ENCODE peak calls at places on chromosomes 3 and 15, in ten cellular contexts. R is cardiac fibroblast; W is gastrocnemius medialis; S is sigmoid colon; F is neural crest cell; K is CD8-positive, alpha-beta T cell; U is stomach; T is A549; X is AG09319; D is GM10248. I is an unnamed sample.
A peak's percentile ranks its signal among the peaks of the same experiment; 100 is the strongest.

GRCh38 chr15:22980189-22981136 is at the start of gene CYFIP1:
- DNase-seq in R (peak; percentile 80), W (peak; percentile 62), S (peak; percentile 93), F (peak; percentile 63), K (no peak), U (peak; percentile 87), T (peak; percentile 96), X (peak; percentile 58), D (peak; percentile 88), I (peak; percentile 75)

GRCh38 chr3:138796761-138797160 is 38.0 kb downstream of the PIK3CB start:
- DNase-seq in R (no peak), W (no peak), S (no peak), F (no peak), K (no peak), U (no peak), T (no peak), X (no peak), D (no peak), I (no peak)

GRCh38 chr3:32110233-32110760 is 3.9 kb downstream of the GPD1L start:
- DNase-seq in R (no peak), W (no peak), S (no peak), F (no peak), K (no peak), U (no peak), T (no peak), X (no peak), D (no peak), I (no peak)

GRCh38 chr15:41495736-41496599 is 2.3 kb downstream of the ITPKA start:
- DNase-seq in R (no peak), W (no peak), S (no peak), F (peak; percentile 13), K (no peak), U (peak; percentile 89), T (no peak), X (no peak), D (no peak), I (no peak)

GRCh38 chr15:51229907-51230328 is 108.5 kb downstream of the CYP19A1 start:
- DNase-seq in R (peak; percentile 62), W (no peak), S (no peak), F (peak; percentile 1), K (no peak), U (no peak), T (peak; percentile 19), X (peak; percentile 44), D (peak; percentile 33), I (no peak)

GRCh38 chr3:64741344-64741743 is 53.5 kb upstream of the ADAMTS9 start:
- DNase-seq in R (peak; percentile 63), W (peak; percentile 22), S (peak; percentile 85), F (no peak), K (no peak), U (no peak), T (no peak), X (no peak), D (no peak), I (no peak)

GRCh38 chr15:25179673-25180511 is 225.1 kb downstream of the SNRPN start:
- DNase-seq in R (no peak), W (no peak), S (peak; percentile 53), F (no peak), K (peak; percentile 1), U (peak; percentile 20), T (no peak), X (no peak), D (no peak), I (no peak)

GRCh38 chr3:52237659-52238172 is 1.2 kb downstream of the TWF2 start:
- DNase-seq in R (peak; percentile 87), W (peak; percentile 87), S (peak; percentile 97), F (no peak), K (no peak), U (peak; percentile 83), T (peak; percentile 92), X (no peak), D (no peak), I (peak; percentile 75)

GRCh38 chr15:48890375-48890972 is 12.5 kb downstream of the EID1 start:
- DNase-seq in R (no peak), W (no peak), S (no peak), F (no peak), K (no peak), U (no peak), T (no peak), X (no peak), D (no peak), I (no peak)

GRCh38 chr15:68559342-68560310 is 19.2 kb upstream of the CORO2B start:
- DNase-seq in R (peak; percentile 80), W (peak; percentile 33), S (peak; percentile 87), F (peak; percentile 91), K (peak; percentile 75), U (peak; percentile 80), T (peak; percentile 91), X (no peak), D (peak; percentile 88), I (peak; percentile 90)

GRCh38 chr15:55389276-55389631 is 18.9 kb downstream of the CCPG1 start:
- DNase-seq in R (peak; percentile 76), W (no peak), S (no peak), F (no peak), K (no peak), U (no peak), T (peak; percentile 33), X (no peak), D (no peak), I (no peak)

GRCh38 chr15:51369451-51369761 is 28.0 kb downstream of the GLDN start:
- DNase-seq in R (no peak), W (no peak), S (no peak), F (no peak), K (no peak), U (no peak), T (no peak), X (no peak), D (peak; percentile 47), I (no peak)

GRCh38 chr15:79595271-79595670 is 163.1 kb downstream of the MINAR1 start:
- DNase-seq in R (no peak), W (no peak), S (no peak), F (no peak), K (no peak), U (no peak), T (no peak), X (no peak), D (no peak), I (no peak)

DNA sequence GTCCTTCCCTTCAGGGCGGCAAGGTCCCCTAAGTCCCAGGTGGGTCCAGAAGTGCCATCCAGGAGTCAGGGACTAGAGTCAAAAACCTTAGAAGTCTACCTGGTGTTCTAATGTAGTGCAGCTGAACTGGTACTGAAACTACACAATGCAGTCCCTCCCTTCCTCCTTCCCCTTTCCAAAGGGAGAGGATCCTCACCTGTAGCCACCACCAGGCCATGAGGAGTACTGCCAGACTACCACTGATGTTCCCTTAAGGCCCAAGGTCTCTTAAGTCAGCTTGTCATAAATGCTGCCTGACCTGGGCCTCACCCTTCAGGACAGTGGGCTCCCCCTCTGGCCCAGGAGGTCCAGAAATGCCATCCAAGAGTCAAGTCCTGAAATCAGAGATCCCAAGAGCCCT is 98.9 kb downstream of the ULK4 start:
- DNase-seq in R (no peak), W (no peak), S (no peak), F (no peak), K (no peak), U (no peak), T (no peak), X (no peak), D (no peak), I (peak; percentile 18)
- TF ChIP-seq CTCF in R (peak; percentile 17), W (no peak), S (no peak), F (no peak), K (no peak), U (no peak), T (no peak), X (no peak), D (no peak), I (no peak)

GRCh38 chr15:60038111-60038521 is 34.0 kb downstream of the FOXB1 start:
- DNase-seq in R (no peak), W (no peak), S (no peak), F (no peak), K (no peak), U (peak; percentile 58), T (no peak), X (no peak), D (no peak), I (peak; percentile 47)
- TF ChIP-seq CTCF in R (no peak), W (no peak), S (no peak), F (no peak), K (no peak), U (no peak), T (no peak), X (no peak), D (no peak), I (no peak)

DNA sequence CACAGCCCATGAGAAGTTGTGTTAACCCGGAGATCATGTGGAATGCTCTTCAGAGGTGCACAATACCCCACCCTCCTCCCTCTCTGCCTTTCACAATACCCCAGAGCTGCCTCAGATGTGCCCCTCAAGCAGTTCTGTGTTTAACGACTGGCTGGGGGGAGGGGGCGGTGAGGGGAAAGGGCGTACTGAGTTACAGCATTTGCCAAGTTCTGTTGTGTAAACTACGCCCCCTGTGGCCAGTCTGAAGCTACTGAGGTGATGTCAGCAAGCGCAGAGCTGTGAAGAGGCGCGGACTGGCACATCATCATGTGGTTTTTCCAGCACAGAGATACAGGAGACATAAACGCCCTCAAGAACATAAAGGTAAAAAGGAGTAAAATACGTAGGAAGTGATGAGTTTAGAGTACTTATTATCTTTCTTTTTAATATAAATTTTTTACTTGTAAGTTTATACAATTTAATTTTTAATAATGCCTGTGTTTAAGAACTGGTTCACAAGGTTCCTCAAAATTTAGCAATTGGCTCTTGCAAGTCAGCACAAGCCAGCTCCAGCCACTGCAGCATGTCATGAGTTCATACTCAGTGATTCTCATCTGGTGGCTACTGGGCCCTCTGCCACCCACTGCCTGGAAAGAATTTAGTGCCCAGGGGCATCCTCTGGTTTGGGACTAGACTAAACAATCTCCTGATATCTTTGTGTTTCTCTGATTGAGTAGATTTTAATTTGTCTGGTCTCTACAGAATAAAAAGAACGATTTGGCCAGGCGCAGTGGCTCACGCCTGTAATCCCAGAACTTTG is 1.7 kb downstream of the EPB42 start:
- DNase-seq in R (peak; percentile 17), W (no peak), S (no peak), F (peak; percentile 25), K (no peak), U (no peak), T (no peak), X (no peak), D (no peak), I (no peak)
- TF ChIP-seq CTCF in R (peak; percentile 33), W (no peak), S (no peak), F (peak; percentile 45), K (no peak), U (no peak), T (no peak), X (no peak), D (no peak), I (no peak)

DNA sequence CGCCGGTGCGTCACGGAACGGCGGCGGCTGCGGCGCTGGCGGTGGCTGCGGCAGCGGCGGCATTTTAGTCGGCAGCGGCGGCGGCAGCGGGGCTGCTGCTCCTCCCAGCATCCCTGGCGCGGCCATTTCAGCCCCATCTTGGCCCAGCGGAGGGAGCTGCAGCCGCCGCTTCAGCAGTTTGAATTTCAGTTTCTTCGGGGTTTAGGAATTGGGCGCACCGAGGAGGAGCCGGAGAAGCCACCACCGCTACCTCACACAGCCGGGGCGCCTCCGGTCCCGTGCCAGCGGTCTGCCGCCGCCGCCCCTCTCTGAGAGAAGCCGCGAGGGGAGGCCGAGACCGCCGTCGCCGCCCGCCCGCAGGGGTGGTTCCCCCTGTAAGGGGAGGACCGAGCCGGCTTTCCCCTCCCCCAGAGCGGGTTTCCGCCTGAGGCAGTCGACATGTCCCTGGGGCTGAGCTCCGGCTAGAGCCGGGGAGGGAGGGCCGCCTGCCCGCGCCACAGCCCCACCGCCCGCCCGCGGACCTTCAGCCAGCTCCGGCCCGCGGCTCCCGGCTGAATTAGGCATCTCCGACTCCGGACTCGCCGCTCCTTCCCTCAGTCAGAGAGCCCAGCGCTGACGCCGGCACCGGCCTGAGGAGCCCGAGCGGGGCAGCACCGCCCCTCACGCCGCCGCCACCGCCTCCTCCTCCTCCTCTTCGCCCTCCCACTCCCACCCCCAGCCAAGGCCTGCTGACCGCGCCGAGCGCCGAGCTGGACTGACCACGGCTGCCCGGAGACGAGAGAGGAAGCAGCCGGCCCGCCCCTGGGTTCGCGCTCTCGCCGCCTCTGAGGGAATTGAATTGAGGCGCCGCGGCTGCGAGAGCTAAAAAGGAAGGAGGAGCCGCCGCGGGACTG is at the start of gene TSC22D2:
- DNase-seq in R (peak; percentile 95), W (peak; percentile 90), S (peak; percentile 95), F (peak; percentile 96), K (peak; percentile 92), U (peak; percentile 97), T (peak; percentile 81), X (peak; percentile 88), D (peak; percentile 90), I (peak; percentile 100)
- TF ChIP-seq CTCF in R (no peak), W (no peak), S (no peak), F (peak; percentile 50), K (no peak), U (no peak), T (no peak), X (no peak), D (peak; percentile 19), I (no peak)

I was measured in Calu3.